ENCODE peak calls at places on chromosomes 11 and 22, in five cellular contexts. V, M, L, G and P are unnamed samples.

GRCh38 chr11:67376873-67377808 is 3.7 kb upstream of the CLCF1 start:
- DNase-seq in G (no peak), L (no peak), V (no peak), M (no peak), P (no peak)

GRCh38 chr11:13031349-13031748 is 22.2 kb downstream of the RASSF10 start:
- DNase-seq in L (no peak), V (no peak), G (no peak), M (no peak), P (no peak)

GRCh38 chr11:6545917-6546605 is 49.0 kb downstream of the DNHD1 start:
- DNase-seq in V (no peak), G (no peak), L (no peak), M (no peak), P (no peak)

GRCh38 chr22:29481265-29482000 is 1.4 kb downstream of the NEFH start:
- DNase-seq in V (no peak), M (no peak), L (no peak), G (no peak), P (no peak)

GRCh38 chr11:4626207-4627105 is 10.8 kb upstream of the OR51D1 start:
- DNase-seq in G (peak), L (peak), M (no peak), V (peak), P (peak)

GRCh38 chr22:30602049-30602448 is 4.9 kb upstream of the TCN2 start:
- DNase-seq in G (no peak), L (no peak), V (no peak), M (no peak), P (no peak)

GRCh38 chr11:34380696-34381095 is 22.9 kb upstream of the ABTB2 start:
- DNase-seq in M (no peak), V (no peak), G (no peak), L (peak), P (no peak)

GRCh38 chr11:111846640-111847039 is 24.7 kb downstream of the ALG9 start:
- DNase-seq in G (no peak), L (no peak), M (no peak), V (no peak), P (no peak)

GRCh38 chr22:31244044-31244942 is 32.2 kb downstream of the LIMK2 start:
- DNase-seq in M (no peak), G (no peak), V (no peak), L (no peak), P (no peak)

GRCh38 chr11:2302844-2303626 is 1.2 kb downstream of the TSPAN32 start:
- DNase-seq in V (no peak), M (no peak), L (no peak), G (peak), P (no peak)

GRCh38 chr11:64240467-64241174 is at the start of gene FKBP2:
- DNase-seq in V (peak), M (peak), G (peak), L (peak), P (peak)

GRCh38 chr11:110858556-110858921 is 146.3 kb upstream of the ARHGAP20 start:
- DNase-seq in G (no peak), L (no peak), M (peak), V (no peak), P (no peak)

GRCh38 chr11:13135385-13136271 is 126.5 kb downstream of the RASSF10 start:
- DNase-seq in M (no peak), V (no peak), G (no peak), L (peak), P (no peak)

GRCh38 chr11:3008746-3009336 is 16.7 kb upstream of the NAP1L4 start:
- DNase-seq in G (no peak), V (no peak), M (no peak), L (no peak), P (no peak)

GRCh38 chr11:47863189-47863892 is 15.2 kb upstream of the NUP160 start:
- DNase-seq in G (no peak), M (no peak), L (peak), V (no peak), P (no peak)

GRCh38 chr11:108873305-108873704 is 208.4 kb downstream of the DDX10 start:
- DNase-seq in G (no peak), V (no peak), M (no peak), L (no peak), P (no peak)

GRCh38 chr22:42787357-42787736 is 66.7 kb upstream of the A4GALT start:
- DNase-seq in M (no peak), L (no peak), V (no peak), G (no peak), P (no peak)

GRCh38 chr11:75728992-75729391 is 11.4 kb downstream of the MOGAT2 start:
- DNase-seq in G (no peak), L (no peak), V (no peak), M (no peak), P (no peak)

GRCh38 chr11:115963170-115963569 is 459.0 kb upstream of the CADM1 start:
- DNase-seq in V (no peak), G (no peak), M (no peak), L (no peak), P (no peak)

GRCh38 chr11:86193297-86194095 is 51.1 kb upstream of the EED start:
- DNase-seq in L (no peak), M (peak), V (no peak), G (peak), P (peak)

GRCh38 chr22:19052941-19053551 is 69.2 kb downstream of the DGCR2 start:
- DNase-seq in L (no peak), G (no peak), M (no peak), V (no peak), P (no peak)

GRCh38 chr11:2528301-2529050 is 83.7 kb downstream of the KCNQ1 start:
- DNase-seq in V (no peak), L (no peak), M (no peak), G (no peak), P (no peak)

GRCh38 chr22:23088199-23088604 is 17.9 kb downstream of the GNAZ start:
- DNase-seq in G (peak), L (no peak), M (no peak), V (no peak), P (no peak)

GRCh38 chr22:44164031-44164430 is 16.7 kb upstream of the PARVG start:
- DNase-seq in L (no peak), M (no peak), G (no peak), V (no peak), P (no peak)

GRCh38 chr11:55554169-55554568 is at the start of gene OR4C15:
- DNase-seq in L (no peak), M (no peak), G (no peak), V (no peak), P (no peak)

GRCh38 chr11:19053909-19054308 is 6.6 kb downstream of the MRGPRX2 start:
- DNase-seq in V (no peak), M (no peak), L (no peak), G (no peak), P (no peak)

GRCh38 chr11:17668166-17668565 is 51.2 kb upstream of the MYOD1 start:
- DNase-seq in G (no peak), M (no peak), L (no peak), V (no peak), P (no peak)

GRCh38 chr22:45597460-45598192 is 74.0 kb upstream of the ATXN10 start:
- DNase-seq in G (no peak), M (no peak), V (no peak), L (no peak), P (no peak)

GRCh38 chr11:57515332-57516060 is at the start of gene SLC43A1:
- DNase-seq in M (peak), L (peak), G (peak), V (peak), P (no peak)

GRCh38 chr22:45550416-45550815 is 47.7 kb downstream of the FBLN1 start:
- DNase-seq in L (no peak), V (no peak), M (no peak), G (no peak), P (no peak)

GRCh38 chr11:1446623-1447022 is 40.0 kb downstream of the MOB2 start:
- DNase-seq in M (no peak), V (no peak), L (no peak), G (no peak), P (no peak)

GRCh38 chr11:66971483-66971882 is 3.6 kb upstream of the C11orf86 start:
- DNase-seq in L (no peak), M (no peak), V (no peak), G (no peak), P (no peak)